ENCODE peak calls at places on chromosomes 7 and 10, in seven cellular contexts. W is retina, Z is SJSA1, P is osteoblast, U is astrocyte of the spinal cord, X is nephron progenitor cell, S is iPS DF 6.9. E is an unnamed sample.

GRCh38 chr7:69633122-69633892 is 35.0 kb downstream of the AUTS2 start:
- DNase-seq in S (no peak), X (no peak), Z (no peak), P (no peak), W (no peak), U (no peak), E (peak)

GRCh38 chr7:147071536-147071935 is 954.9 kb downstream of the CNTNAP2 start:
- DNase-seq in P (no peak), Z (no peak), U (no peak), W (no peak), X (no peak), S (no peak), E (no peak)

GRCh38 chr7:31883761-31884164 is 186.4 kb downstream of the PDE1C start:
- DNase-seq in X (no peak), U (peak), P (peak), S (no peak), W (no peak), Z (no peak), E (peak)

GRCh38 chr7:32206987-32207386 is 136.8 kb upstream of the PDE1C start:
- DNase-seq in Z (no peak), S (peak), X (peak), W (peak), P (no peak), U (peak), E (peak)

GRCh38 chr7:40197527-40197926 is 62.7 kb downstream of the SUGCT start:
- DNase-seq in P (no peak), W (no peak), X (no peak), S (no peak), Z (no peak), U (no peak), E (no peak)

GRCh38 chr7:157849726-157850125 is 512.9 kb downstream of the DNAJB6 start:
- DNase-seq in W (no peak), Z (no peak), S (no peak), X (no peak), P (no peak), U (no peak), E (no peak)

GRCh38 chr7:30135551-30136271 is 925 bp downstream of the MTURN start:
- DNase-seq in P (peak), X (peak), U (peak), S (no peak), W (peak), Z (peak), E (peak)

GRCh38 chr10:24603333-24603732 is 120.4 kb downstream of the ARHGAP21 start:
- DNase-seq in Z (peak), S (no peak), W (no peak), P (peak), X (no peak), U (peak), E (peak)

GRCh38 chr10:79405221-79405994 is 40.0 kb downstream of the ZCCHC24 start:
- DNase-seq in W (no peak), U (no peak), S (no peak), X (peak), Z (no peak), P (peak), E (peak)

GRCh38 chr10:44950326-44951225 is 9.0 kb upstream of the RASSF4 start:
- DNase-seq in U (no peak), S (no peak), W (no peak), P (no peak), X (no peak), Z (peak), E (no peak)

GRCh38 chr10:123614888-123615287 is 51.3 kb upstream of the GPR26 start:
- DNase-seq in W (peak), Z (no peak), P (no peak), U (peak), S (peak), X (peak), E (peak)

GRCh38 chr7:2164646-2165045 is 68.1 kb downstream of the MAD1L1 start:
- DNase-seq in U (no peak), W (no peak), Z (peak), S (no peak), X (no peak), P (peak), E (no peak)

GRCh38 chr7:135923700-135924261 is 53.4 kb downstream of the MTPN start:
- DNase-seq in W (no peak), P (peak), Z (peak), S (no peak), U (peak), X (no peak), E (peak)